ENCODE peak calls at places on chromosomes 7 and 10, in five cellular contexts. Y is GM12878, B is A549, H is SK-N-SH, W is K562. G is an unnamed sample.

GRCh38 chr7:21243265-21243664 is 184.6 kb upstream of the SP4 start:
- DNase-seq in Y (no peak), W (no peak), B (no peak), H (no peak), G (no peak)

GRCh38 chr7:54664235-54665228 is 94.5 kb downstream of the SEC61G start:
- DNase-seq in Y (no peak), W (peak), H (peak), B (peak), G (peak)

GRCh38 chr7:140655511-140656408 is 15.1 kb upstream of the DENND2A start:
- DNase-seq in Y (no peak), W (no peak), H (no peak), B (no peak), G (no peak)

GRCh38 chr10:75899816-75900357 is 468.5 kb downstream of the LRMDA start:
- DNase-seq in W (no peak), Y (no peak), B (no peak), H (no peak), G (no peak)

GRCh38 chr10:29627201-29628105 is 7.3 kb downstream of the SVIL start:
- DNase-seq in B (no peak), H (no peak), W (no peak), Y (no peak), G (peak)

GRCh38 chr10:21194510-21194993 is 297.4 kb upstream of the NEBL start:
- DNase-seq in Y (no peak), H (peak), B (peak), W (no peak), G (no peak)

GRCh38 chr7:25860206-25860881 is 291.7 kb upstream of the NFE2L3 start:
- DNase-seq in H (peak), W (no peak), B (no peak), Y (no peak), G (peak)

GRCh38 chr7:143906895-143907294 is 4.9 kb upstream of the TCAF1 start:
- DNase-seq in H (no peak), B (no peak), W (no peak), Y (no peak), G (no peak)

GRCh38 chr7:151699920-151700319 is 177.0 kb downstream of the PRKAG2 start:
- DNase-seq in H (no peak), B (no peak), Y (no peak), W (no peak), G (peak)

GRCh38 chr7:34108150-34108549 is 202.8 kb downstream of the BMPER start:
- DNase-seq in H (no peak), B (no peak), Y (no peak), W (no peak), G (peak)

GRCh38 chr10:26391701-26392695 is 46.1 kb upstream of the APBB1IP start:
- DNase-seq in W (no peak), B (no peak), Y (no peak), H (peak), G (no peak)

GRCh38 chr10:46265981-46266505 is 20.8 kb upstream of the ANTXRL start:
- DNase-seq in B (no peak), Y (no peak), H (no peak), W (no peak), G (no peak)

GRCh38 chr10:121326905-121327304 is 271.3 kb downstream of the FGFR2 start:
- DNase-seq in W (no peak), Y (no peak), B (no peak), H (no peak), G (no peak)

GRCh38 chr10:6173203-6173602 is 29.5 kb upstream of the PFKFB3 start:
- DNase-seq in H (no peak), B (peak), W (no peak), Y (no peak), G (no peak)

GRCh38 chr7:129464194-129464593 is 30.0 kb downstream of the STRIP2 start:
- DNase-seq in Y (no peak), B (no peak), W (no peak), H (no peak), G (no peak)

GRCh38 chr10:58932821-58933314 is 243.6 kb upstream of the PHYHIPL start:
- DNase-seq in W (no peak), H (no peak), Y (no peak), B (no peak), G (peak)

GRCh38 chr10:113284635-113285034 is 268.2 kb upstream of the HABP2 start:
- DNase-seq in W (no peak), H (no peak), B (no peak), Y (no peak), G (no peak)

GRCh38 chr10:29119374-29119773 is 169.5 kb upstream of the LYZL1 start:
- DNase-seq in Y (no peak), W (peak), B (peak), H (no peak), G (peak)

GRCh38 chr10:14571866-14572507 is 202.7 kb downstream of the FAM107B start:
- DNase-seq in Y (no peak), W (no peak), H (no peak), B (peak), G (peak)

GRCh38 chr10:13115832-13116793 is 16.1 kb downstream of the OPTN start:
- DNase-seq in W (no peak), H (no peak), B (no peak), Y (no peak), G (no peak)

GRCh38 chr10:95741807-95742528 is 14.0 kb upstream of the ENTPD1 start:
- DNase-seq in Y (peak), W (peak), B (no peak), H (no peak), G (peak)

GRCh38 chr10:69352569-69353264 is 64.0 kb downstream of the TACR2 start:
- DNase-seq in W (no peak), Y (no peak), H (no peak), B (no peak), G (peak)

GRCh38 chr10:91227576-91227975 is 7.1 kb downstream of the PCGF5 start:
- DNase-seq in W (no peak), H (no peak), B (no peak), Y (no peak), G (no peak)
- H3K4me3 ChIP-seq in W (no peak), H (no peak), B (no peak), Y (no peak), G (no peak)

DNA sequence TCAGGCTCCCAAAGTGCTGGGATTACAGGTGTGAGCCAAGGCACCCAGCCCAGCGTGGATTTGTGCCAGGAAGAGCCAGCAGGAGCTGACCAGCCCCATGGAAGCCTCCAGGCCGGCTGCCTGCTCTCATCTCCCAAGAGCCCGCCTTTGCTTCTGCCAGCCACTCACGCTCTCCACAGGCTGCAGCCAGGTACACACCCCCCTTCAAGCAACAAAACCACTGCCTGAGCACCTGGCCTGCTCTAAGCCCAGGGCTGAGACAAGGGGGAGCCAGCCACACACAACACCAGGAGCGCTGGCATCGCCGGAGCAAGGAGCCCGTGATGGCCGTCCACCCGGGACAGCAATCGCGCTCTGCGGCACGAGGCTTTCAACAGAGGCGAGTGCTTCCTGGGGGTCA is 34.5 kb downstream of the MAD1L1 start:
- DNase-seq in B (no peak), H (peak), Y (no peak), W (no peak), G (no peak)
- TF ChIP-seq RCOR1 in B (no peak), H (no peak), Y (no peak), W (no peak), G (no peak)

GRCh38 chr7:131522325-131522920 is 34.0 kb downstream of the PODXL start:
- DNase-seq in Y (no peak), B (no peak), W (no peak), H (no peak), G (no peak)
- H3K4me3 ChIP-seq in Y (peak), B (no peak), W (no peak), H (no peak), G (peak)

GRCh38 chr7:118078015-118078414 is 105.9 kb upstream of the LSM8 start:
- DNase-seq in W (no peak), Y (no peak), B (no peak), H (no peak), G (no peak)

GRCh38 chr7:118080947-118081346 is 103.0 kb upstream of the LSM8 start:
- DNase-seq in W (peak), Y (peak), B (peak), H (no peak), G (peak)

GRCh38 chr7:118082506-118082905 is 101.5 kb upstream of the LSM8 start:
- DNase-seq in W (no peak), B (no peak), H (no peak), Y (no peak), G (no peak)

GRCh38 chr7:118076564-118076963 is 107.4 kb upstream of the LSM8 start:
- DNase-seq in W (no peak), B (no peak), Y (no peak), H (no peak), G (no peak)

DNA sequence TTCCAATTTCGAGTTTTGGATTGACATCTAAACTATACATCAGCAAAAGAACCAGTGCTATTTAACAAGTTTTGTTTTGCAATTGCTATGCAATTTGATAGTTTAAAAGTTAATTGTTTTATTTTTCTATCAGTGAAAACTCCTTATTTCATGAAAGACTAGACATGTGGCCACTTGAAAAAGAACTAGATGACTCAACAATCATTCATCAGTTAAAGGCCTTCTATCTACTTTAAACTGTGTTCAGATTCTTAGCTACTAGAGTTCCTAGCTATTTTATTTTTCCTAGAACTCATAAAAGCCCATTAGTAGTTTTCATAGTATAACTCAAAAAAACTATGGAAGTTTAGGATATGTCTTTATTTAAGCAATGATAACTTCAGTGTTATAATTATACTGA is 104.6 kb upstream of the LSM8 start:
- DNase-seq in W (no peak), Y (no peak), B (no peak), H (no peak), G (peak)
- TF ChIP-seq RCOR1 in W (no peak), Y (no peak), B (no peak), H (no peak), G (no peak)

GRCh38 chr7:108328174-108328651 is 128.0 kb downstream of the NRCAM start:
- DNase-seq in B (no peak), W (no peak), H (no peak), Y (peak), G (no peak)
- H3K4me3 ChIP-seq in B (no peak), W (no peak), H (no peak), Y (no peak), G (no peak)